ENCODE peak calls at places on chromosomes 13 and 19, in five cellular contexts. P is mucosa of descending colon; O is SK-N-SH; I is COR-L47; C is CD8-positive, alpha-beta T cell. F is an unnamed sample.

GRCh38 chr19:32404939-32405430 is 585 bp upstream of the DPY19L3 start:
- DNase-seq in P (peak; percentile 65), O (no peak), I (peak; percentile 18), C (no peak), F (no peak)

GRCh38 chr13:39777021-39777420 is 121.6 kb downstream of the COG6 start:
- DNase-seq in P (no peak), O (no peak), I (no peak), C (no peak), F (no peak)

GRCh38 chr19:16325161-16325527 is 518 bp downstream of the KLF2 start:
- DNase-seq in P (peak; percentile 49), O (peak; percentile 65), I (peak; percentile 1), C (no peak), F (no peak)

GRCh38 chr13:50664961-50665360 is 178.5 kb downstream of the DLEU7 start:
- DNase-seq in P (no peak), O (no peak), I (no peak), C (no peak), F (no peak)

GRCh38 chr13:25171517-25172302 is at the start of gene AMER2:
- DNase-seq in P (no peak), O (peak; percentile 75), I (peak; percentile 81), C (no peak), F (no peak)

GRCh38 chr13:30908416-30908980 is 2.4 kb downstream of the MEDAG start:
- DNase-seq in P (no peak), O (peak; percentile 65), I (no peak), C (no peak), F (no peak)

GRCh38 chr19:17089238-17089637 is 13.7 kb downstream of the MYO9B start:
- DNase-seq in P (no peak), O (no peak), I (no peak), C (no peak), F (no peak)

GRCh38 chr19:48512504-48513288 is 1.1 kb upstream of the LMTK3 start:
- DNase-seq in P (no peak), O (no peak), I (no peak), C (no peak), F (no peak)

GRCh38 chr19:13909430-13909829 is 3.4 kb downstream of the CC2D1A start:
- DNase-seq in P (peak; percentile 78), O (no peak), I (no peak), C (no peak), F (no peak)

GRCh38 chr13:74839656-74840055 is 642.3 kb downstream of the TBC1D4 start:
- DNase-seq in P (no peak), O (no peak), I (no peak), C (no peak), F (no peak)

GRCh38 chr19:40523322-40524047 is 53.2 kb upstream of the SHKBP1 start:
- DNase-seq in P (peak; percentile 83), O (peak; percentile 83), I (peak; percentile 47), C (no peak), F (no peak)

GRCh38 chr19:56076413-56076998 is 44.6 kb downstream of the ZNF787 start:
- DNase-seq in P (peak; percentile 83), O (peak; percentile 74), I (peak; percentile 30), C (peak; percentile 16), F (no peak)

GRCh38 chr13:40206241-40207109 is 460.0 kb downstream of the FOXO1 start:
- DNase-seq in P (no peak), O (no peak), I (no peak), C (no peak), F (no peak)

GRCh38 chr19:29569038-29569911 is 36.8 kb upstream of the POP4 start:
- DNase-seq in P (no peak), O (no peak), I (no peak), C (no peak), F (no peak)

GRCh38 chr19:35419046-35419445 is 29.0 kb upstream of the FFAR2 start:
- DNase-seq in P (no peak), O (no peak), I (no peak), C (no peak), F (no peak)

GRCh38 chr13:114001331-114002008 is 27.6 kb upstream of the C13orf46 start:
- DNase-seq in P (no peak), O (no peak), I (no peak), C (no peak), F (no peak)

GRCh38 chr13:101545521-101545920 is 93.0 kb downstream of the ITGBL1 start:
- DNase-seq in P (no peak), O (no peak), I (no peak), C (no peak), F (no peak)

GRCh38 chr13:101739382-101740178 is 287.1 kb downstream of the ITGBL1 start:
- DNase-seq in P (peak; percentile 9), O (no peak), I (no peak), C (no peak), F (no peak)

GRCh38 chr13:44629465-44630183 is 53.5 kb upstream of the TSC22D1 start:
- DNase-seq in P (no peak), O (no peak), I (no peak), C (no peak), F (no peak)

GRCh38 chr19:16772841-16773240 is 53.2 kb downstream of the NWD1 start:
- DNase-seq in P (no peak), O (no peak), I (no peak), C (no peak), F (no peak)

GRCh38 chr13:85737952-85738351 is 61.3 kb downstream of the SLITRK6 start:
- DNase-seq in P (no peak), O (no peak), I (no peak), C (no peak), F (no peak)

GRCh38 chr19:41844601-41845000 is at the start of gene LYPD4:
- DNase-seq in P (no peak), O (peak; percentile 53), I (no peak), C (no peak), F (no peak)

GRCh38 chr19:48990400-48990799 is 2.7 kb downstream of the GYS1 start:
- DNase-seq in P (no peak), O (no peak), I (no peak), C (no peak), F (no peak)

GRCh38 chr13:19781526-19781925 is 1.2 kb downstream of the PSPC1 start:
- DNase-seq in P (no peak), O (peak; percentile 10), I (no peak), C (no peak), F (no peak)

GRCh38 chr19:4140237-4140711 is 13.2 kb upstream of the CREB3L3 start:
- DNase-seq in P (peak; percentile 58), O (peak; percentile 86), I (peak; percentile 68), C (no peak), F (peak; percentile 56)

GRCh38 chr19:4505570-4506448 is 12.5 kb downstream of the PLIN4 start:
- DNase-seq in P (no peak), O (no peak), I (no peak), C (no peak), F (no peak)

GRCh38 chr13:80339841-80340642 is 884 bp downstream of the SPRY2 start:
- DNase-seq in P (peak; percentile 68), O (peak; percentile 60), I (peak; percentile 28), C (no peak), F (no peak)

GRCh38 chr13:49347650-49348385 is 96.0 kb downstream of the CAB39L start:
- DNase-seq in P (no peak), O (no peak), I (no peak), C (no peak), F (no peak)

GRCh38 chr13:31468114-31468902 is 268.5 kb downstream of the B3GLCT start:
- DNase-seq in P (no peak), O (no peak), I (no peak), C (no peak), F (no peak)

GRCh38 chr13:33275916-33276315 is 9.6 kb downstream of the STARD13 start:
- DNase-seq in P (no peak), O (no peak), I (no peak), C (no peak), F (no peak)

GRCh38 chr13:31204592-31204991 is 4.8 kb downstream of the B3GLCT start:
- DNase-seq in P (no peak), O (peak; percentile 40), I (peak; percentile 12), C (no peak), F (no peak)

GRCh38 chr19:18416778-18417249 is 2.4 kb upstream of the SSBP4 start:
- DNase-seq in P (peak; percentile 79), O (peak; percentile 92), I (peak; percentile 87), C (peak; percentile 41), F (no peak)

GRCh38 chr13:40578055-40578454 is 88.4 kb downstream of the FOXO1 start:
- DNase-seq in P (no peak), O (no peak), I (no peak), C (no peak), F (no peak)

F was measured in SIG-M5.